ENCODE peak calls at places on chromosomes 12 and 14, in five cellular contexts. J is endothelial cell; E is CD4-positive, alpha-beta T cell; Y is right atrium auricular region; H is tibial artery. U is an unnamed sample.

GRCh38 chr14:21436567-21437062 is 19.3 kb downstream of the CHD8 start:
- DNase-seq in J (no peak), H (no peak), E (no peak), Y (no peak), U (no peak)

GRCh38 chr12:57233357-57234232 is 4.1 kb downstream of the SHMT2 start:
- DNase-seq in H (no peak), Y (no peak), J (no peak), E (no peak), U (no peak)

GRCh38 chr12:105024926-105025325 is 38.8 kb downstream of the NOPCHAP1 start:
- DNase-seq in Y (no peak), E (no peak), H (no peak), J (no peak), U (no peak)

GRCh38 chr14:44567997-44568396 is 60.9 kb upstream of the FSCB start:
- DNase-seq in E (no peak), Y (no peak), J (no peak), H (no peak), U (no peak)

GRCh38 chr14:22296722-22297121 is 292.3 kb downstream of the DAD1 start:
- DNase-seq in H (no peak), E (no peak), Y (no peak), J (no peak), U (no peak)

GRCh38 chr12:103800252-103800771 is 40.7 kb downstream of the NT5DC3 start:
- DNase-seq in H (peak), Y (peak), J (no peak), E (no peak), U (no peak)

GRCh38 chr14:99137913-99138571 is 134.0 kb downstream of the BCL11B start:
- DNase-seq in Y (no peak), H (peak), J (no peak), E (no peak), U (no peak)

GRCh38 chr12:110246690-110247339 is 34.2 kb upstream of the ATP2A2 start:
- DNase-seq in H (no peak), J (no peak), E (no peak), Y (peak), U (no peak)

GRCh38 chr14:45177081-45177480 is 41.4 kb downstream of the FANCM start:
- DNase-seq in H (no peak), E (no peak), Y (no peak), J (no peak), U (no peak)

GRCh38 chr12:127416796-127417195 is 850.2 kb upstream of the TMEM132C start:
- DNase-seq in E (no peak), Y (no peak), H (no peak), J (no peak), U (no peak)

GRCh38 chr12:6277982-6278438 is 32.5 kb upstream of the PLEKHG6 start:
- DNase-seq in H (peak), J (no peak), Y (no peak), E (no peak), U (no peak)

GRCh38 chr12:9741726-9742125 is 8.8 kb upstream of the CLECL1 start:
- DNase-seq in H (no peak), Y (no peak), E (peak), J (no peak), U (peak)

GRCh38 chr12:86931714-86932113 is 675.5 kb upstream of the MGAT4C start:
- DNase-seq in Y (no peak), J (no peak), H (no peak), E (no peak), U (no peak)

GRCh38 chr12:22042981-22043669 is 2.9 kb upstream of the CMAS start:
- DNase-seq in J (no peak), E (no peak), Y (no peak), H (no peak), U (no peak)

GRCh38 chr14:95455246-95455645 is 61.2 kb downstream of the SYNE3 start:
- DNase-seq in E (no peak), Y (no peak), J (no peak), H (no peak), U (no peak)

GRCh38 chr12:93292731-93293566 is 84.8 kb upstream of the NUDT4 start:
- DNase-seq in E (no peak), H (no peak), Y (no peak), J (no peak), U (no peak)

GRCh38 chr12:12786716-12787601 is 1.5 kb downstream of the APOLD1 start:
- DNase-seq in J (peak), Y (peak), H (peak), E (peak), U (peak)

GRCh38 chr12:68631177-68631576 is 20.5 kb downstream of the RAP1B start:
- DNase-seq in H (no peak), Y (no peak), J (no peak), E (no peak), U (no peak)

GRCh38 chr14:65412881-65413738 is 580 bp downstream of the FUT8 start:
- DNase-seq in Y (peak), J (no peak), E (peak), H (no peak), U (peak)
- TF ChIP-seq CTCF in Y (no peak), J (no peak), E (no peak), H (no peak), U (no peak)

GRCh38 chr14:92726933-92727262 is 21.5 kb downstream of the LGMN start:
- DNase-seq in J (no peak), Y (no peak), E (no peak), H (no peak), U (no peak)
- TF ChIP-seq CTCF in J (no peak), Y (no peak), E (no peak), H (no peak), U (no peak)

DNA sequence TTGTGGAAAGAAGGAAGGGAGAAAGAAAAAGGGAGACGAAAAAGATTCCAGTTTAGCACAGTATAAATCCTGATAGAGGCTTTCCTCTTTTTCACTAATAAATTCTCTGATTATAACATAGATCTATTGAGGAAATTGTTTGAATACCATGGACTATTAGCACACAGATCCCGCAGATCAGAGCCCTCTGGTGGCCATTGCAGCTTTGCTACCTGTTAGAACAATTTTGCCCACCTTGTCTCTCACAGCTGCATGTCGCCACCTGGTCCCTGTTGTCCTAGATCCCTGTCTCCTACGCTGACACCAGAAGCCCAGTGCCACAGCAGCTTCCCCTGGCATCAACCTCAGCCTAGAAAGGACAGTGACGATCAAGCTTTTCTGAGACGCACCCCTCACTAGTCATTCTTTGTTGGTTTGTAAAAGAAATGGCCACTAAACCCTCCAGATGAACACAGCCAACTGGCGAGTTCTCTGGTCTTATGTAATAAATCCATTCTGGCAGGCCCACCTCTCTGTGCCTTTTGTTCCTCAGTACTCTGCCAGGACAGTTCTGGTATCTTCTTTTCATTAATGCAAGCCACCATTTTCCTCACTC is 9.9 kb downstream of the GPHB5 start:
- DNase-seq in E (no peak), H (no peak), J (peak), Y (no peak), U (no peak)
- TF ChIP-seq CTCF in E (peak), H (peak), J (peak), Y (no peak), U (no peak)

GRCh38 chr14:52068741-52069616 is at the start of gene NID2:
- DNase-seq in Y (peak), J (peak), E (no peak), H (peak), U (peak)
- TF ChIP-seq CTCF in Y (no peak), J (no peak), E (no peak), H (no peak), U (no peak)

GRCh38 chr14:92009604-92010003 is 30.3 kb downstream of the TRIP11 start:
- DNase-seq in Y (no peak), J (no peak), E (no peak), H (no peak), U (no peak)
- TF ChIP-seq CTCF in Y (no peak), J (no peak), E (no peak), H (no peak), U (no peak)

GRCh38 chr12:82414926-82415325 is 56.6 kb downstream of the METTL25 start:
- DNase-seq in J (no peak), E (no peak), H (no peak), Y (no peak), U (no peak)
- TF ChIP-seq CTCF in J (no peak), E (no peak), H (no peak), Y (no peak), U (no peak)

GRCh38 chr12:116675339-116676107 is 62.3 kb downstream of the SPRING1 start:
- DNase-seq in H (peak), E (no peak), J (no peak), Y (no peak), U (no peak)
- TF ChIP-seq CTCF in H (no peak), E (no peak), J (no peak), Y (no peak), U (no peak)

DNA sequence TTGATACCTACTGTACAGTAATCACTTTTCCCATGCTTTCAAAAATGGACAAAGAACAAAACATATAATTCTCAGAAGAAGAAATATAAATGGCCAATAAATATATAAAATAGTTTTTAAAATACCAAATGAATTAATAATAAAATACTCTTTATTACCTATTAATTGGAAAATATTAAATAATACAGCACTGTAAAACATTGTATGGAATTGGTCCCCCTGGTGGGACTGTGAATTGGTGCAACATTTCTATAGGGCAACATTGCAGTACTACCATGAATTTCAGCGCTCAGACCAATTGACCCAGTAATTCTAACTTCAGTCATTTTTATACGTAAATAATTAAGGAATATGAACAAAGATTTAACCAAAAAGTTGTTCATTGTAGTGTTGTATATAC is 162.6 kb downstream of the PELI2 start:
- DNase-seq in E (no peak), J (no peak), Y (no peak), H (no peak), U (no peak)
- TF ChIP-seq CTCF in E (no peak), J (peak), Y (no peak), H (no peak), U (no peak)